ENCODE peak calls at places on chromosome 12, in nine cellular contexts. One of them, this sample, is unnamed.

GRCh38 chr12:132399092-132400010 is 70.0 kb upstream of the GALNT9 start:
- DNase-seq in hepatocyte: no peak
- DNase-seq in right lobe of liver: peak
- DNase-seq in naive thymus-derived CD4-positive, alpha-beta T cell: no peak
- DNase-seq in trophoblast cell: no peak
- DNase-seq in heart left ventricle: peak
- DNase-seq in GM12865: no peak
- DNase-seq in AG09309: no peak
- DNase-seq in testis: no peak
- DNase-seq in this sample: no peak

GRCh38 chr12:115657081-115658013 is 620.1 kb downstream of the MED13L start:
- DNase-seq in hepatocyte: no peak
- DNase-seq in right lobe of liver: no peak
- DNase-seq in naive thymus-derived CD4-positive, alpha-beta T cell: no peak
- DNase-seq in trophoblast cell: no peak
- DNase-seq in heart left ventricle: no peak
- DNase-seq in GM12865: no peak
- DNase-seq in AG09309: no peak
- DNase-seq in testis: no peak
- DNase-seq in this sample: no peak

GRCh38 chr12:94649349-94650142 is 811 bp downstream of the TMCC3 start:
- DNase-seq in hepatocyte: peak
- DNase-seq in right lobe of liver: peak
- DNase-seq in naive thymus-derived CD4-positive, alpha-beta T cell: peak
- DNase-seq in trophoblast cell: peak
- DNase-seq in heart left ventricle: peak
- DNase-seq in GM12865: peak
- DNase-seq in AG09309: no peak
- DNase-seq in testis: peak
- DNase-seq in this sample: no peak

GRCh38 chr12:4477133-4477532 is 31.5 kb upstream of the FGF6 start:
- DNase-seq in hepatocyte: no peak
- DNase-seq in right lobe of liver: no peak
- DNase-seq in naive thymus-derived CD4-positive, alpha-beta T cell: no peak
- DNase-seq in trophoblast cell: no peak
- DNase-seq in heart left ventricle: no peak
- DNase-seq in GM12865: no peak
- DNase-seq in AG09309: peak
- DNase-seq in testis: no peak
- DNase-seq in this sample: no peak

GRCh38 chr12:19190292-19191031 is 60.9 kb downstream of the PLEKHA5 start:
- DNase-seq in hepatocyte: no peak
- DNase-seq in right lobe of liver: no peak
- DNase-seq in naive thymus-derived CD4-positive, alpha-beta T cell: no peak
- DNase-seq in trophoblast cell: no peak
- DNase-seq in heart left ventricle: no peak
- DNase-seq in GM12865: no peak
- DNase-seq in AG09309: no peak
- DNase-seq in testis: no peak
- DNase-seq in this sample: no peak

GRCh38 chr12:123270380-123271181 is 1.1 kb downstream of the CDK2AP1 start:
- DNase-seq in hepatocyte: peak
- DNase-seq in right lobe of liver: peak
- DNase-seq in naive thymus-derived CD4-positive, alpha-beta T cell: no peak
- DNase-seq in trophoblast cell: no peak
- DNase-seq in heart left ventricle: no peak
- DNase-seq in GM12865: no peak
- DNase-seq in AG09309: peak
- DNase-seq in testis: no peak
- DNase-seq in this sample: no peak

GRCh38 chr12:34363050-34363673 is 340.9 kb downstream of the ALG10 start:
- DNase-seq in hepatocyte: no peak
- DNase-seq in right lobe of liver: no peak
- DNase-seq in naive thymus-derived CD4-positive, alpha-beta T cell: no peak
- DNase-seq in trophoblast cell: no peak
- DNase-seq in heart left ventricle: no peak
- DNase-seq in GM12865: no peak
- DNase-seq in AG09309: no peak
- DNase-seq in testis: no peak
- DNase-seq in this sample: no peak

GRCh38 chr12:101044512-101045074 is 165.4 kb downstream of the SLC5A8 start:
- DNase-seq in hepatocyte: no peak
- DNase-seq in right lobe of liver: no peak
- DNase-seq in naive thymus-derived CD4-positive, alpha-beta T cell: no peak
- DNase-seq in trophoblast cell: no peak
- DNase-seq in heart left ventricle: no peak
- DNase-seq in GM12865: no peak
- DNase-seq in AG09309: no peak
- DNase-seq in testis: peak
- DNase-seq in this sample: no peak

GRCh38 chr12:34296143-34297041 is 274.1 kb downstream of the ALG10 start:
- DNase-seq in hepatocyte: no peak
- DNase-seq in right lobe of liver: peak
- DNase-seq in naive thymus-derived CD4-positive, alpha-beta T cell: no peak
- DNase-seq in trophoblast cell: no peak
- DNase-seq in heart left ventricle: peak
- DNase-seq in GM12865: no peak
- DNase-seq in AG09309: no peak
- DNase-seq in testis: peak
- DNase-seq in this sample: no peak

GRCh38 chr12:116529048-116529447 is 30.1 kb upstream of the MAP1LC3B2 start:
- DNase-seq in hepatocyte: peak
- DNase-seq in right lobe of liver: no peak
- DNase-seq in naive thymus-derived CD4-positive, alpha-beta T cell: no peak
- DNase-seq in trophoblast cell: no peak
- DNase-seq in heart left ventricle: no peak
- DNase-seq in GM12865: no peak
- DNase-seq in AG09309: peak
- DNase-seq in testis: peak
- DNase-seq in this sample: no peak

GRCh38 chr12:77435446-77436091 is 370.2 kb upstream of the E2F7 start:
- DNase-seq in hepatocyte: no peak
- DNase-seq in right lobe of liver: no peak
- DNase-seq in naive thymus-derived CD4-positive, alpha-beta T cell: no peak
- DNase-seq in trophoblast cell: no peak
- DNase-seq in heart left ventricle: no peak
- DNase-seq in GM12865: no peak
- DNase-seq in AG09309: no peak
- DNase-seq in testis: no peak
- DNase-seq in this sample: no peak

GRCh38 chr12:9794484-9795063 is 32.7 kb upstream of the KLRF1 start:
- DNase-seq in hepatocyte: no peak
- DNase-seq in right lobe of liver: no peak
- DNase-seq in naive thymus-derived CD4-positive, alpha-beta T cell: peak
- DNase-seq in trophoblast cell: peak
- DNase-seq in heart left ventricle: no peak
- DNase-seq in GM12865: peak
- DNase-seq in AG09309: no peak
- DNase-seq in testis: no peak
- DNase-seq in this sample: no peak

GRCh38 chr12:77053259-77053658 is 12.1 kb downstream of the E2F7 start:
- DNase-seq in hepatocyte: no peak
- DNase-seq in right lobe of liver: no peak
- DNase-seq in naive thymus-derived CD4-positive, alpha-beta T cell: no peak
- DNase-seq in trophoblast cell: no peak
- DNase-seq in heart left ventricle: no peak
- DNase-seq in GM12865: no peak
- DNase-seq in AG09309: no peak
- DNase-seq in testis: no peak
- DNase-seq in this sample: no peak

GRCh38 chr12:52515927-52516831 is 4.0 kb downstream of the KRT5 start:
- DNase-seq in hepatocyte: no peak
- DNase-seq in right lobe of liver: no peak
- DNase-seq in naive thymus-derived CD4-positive, alpha-beta T cell: no peak
- DNase-seq in trophoblast cell: peak
- DNase-seq in heart left ventricle: no peak
- DNase-seq in GM12865: no peak
- DNase-seq in AG09309: no peak
- DNase-seq in testis: peak
- DNase-seq in this sample: no peak
- H3K4me3 ChIP-seq in hepatocyte: no peak
- H3K4me3 ChIP-seq in right lobe of liver: no peak
- H3K4me3 ChIP-seq in naive thymus-derived CD4-positive, alpha-beta T cell: no peak
- H3K4me3 ChIP-seq in trophoblast cell: no peak
- H3K4me3 ChIP-seq in heart left ventricle: no peak
- H3K4me3 ChIP-seq in GM12865: no peak
- H3K4me3 ChIP-seq in AG09309: no peak
- H3K4me3 ChIP-seq in testis: no peak
- H3K4me3 ChIP-seq in this sample: no peak

GRCh38 chr12:1936406-1937320 is 18.2 kb upstream of the CACNA2D4 start:
- DNase-seq in hepatocyte: peak
- DNase-seq in right lobe of liver: peak
- DNase-seq in naive thymus-derived CD4-positive, alpha-beta T cell: no peak
- DNase-seq in trophoblast cell: no peak
- DNase-seq in heart left ventricle: peak
- DNase-seq in GM12865: no peak
- DNase-seq in AG09309: peak
- DNase-seq in testis: peak
- DNase-seq in this sample: no peak

GRCh38 chr12:1935700-1936378 is 17.4 kb upstream of the CACNA2D4 start:
- DNase-seq in hepatocyte: no peak
- DNase-seq in right lobe of liver: peak
- DNase-seq in naive thymus-derived CD4-positive, alpha-beta T cell: no peak
- DNase-seq in trophoblast cell: no peak
- DNase-seq in heart left ventricle: peak
- DNase-seq in GM12865: no peak
- DNase-seq in AG09309: no peak
- DNase-seq in testis: peak
- DNase-seq in this sample: no peak

GRCh38 chr12:1934068-1934467 is 15.6 kb upstream of the CACNA2D4 start:
- DNase-seq in hepatocyte: no peak
- DNase-seq in right lobe of liver: no peak
- DNase-seq in naive thymus-derived CD4-positive, alpha-beta T cell: no peak
- DNase-seq in trophoblast cell: no peak
- DNase-seq in heart left ventricle: no peak
- DNase-seq in GM12865: no peak
- DNase-seq in AG09309: no peak
- DNase-seq in testis: no peak
- DNase-seq in this sample: no peak

GRCh38 chr12:1934831-1935230 is 16.4 kb upstream of the CACNA2D4 start:
- DNase-seq in hepatocyte: no peak
- DNase-seq in right lobe of liver: no peak
- DNase-seq in naive thymus-derived CD4-positive, alpha-beta T cell: no peak
- DNase-seq in trophoblast cell: no peak
- DNase-seq in heart left ventricle: no peak
- DNase-seq in GM12865: no peak
- DNase-seq in AG09309: no peak
- DNase-seq in testis: no peak
- DNase-seq in this sample: no peak

GRCh38 chr12:1935242-1935641 is 16.8 kb upstream of the CACNA2D4 start:
- DNase-seq in hepatocyte: no peak
- DNase-seq in right lobe of liver: no peak
- DNase-seq in naive thymus-derived CD4-positive, alpha-beta T cell: no peak
- DNase-seq in trophoblast cell: no peak
- DNase-seq in heart left ventricle: peak
- DNase-seq in GM12865: no peak
- DNase-seq in AG09309: no peak
- DNase-seq in testis: no peak
- DNase-seq in this sample: no peak
- H3K4me3 ChIP-seq in hepatocyte: no peak
- H3K4me3 ChIP-seq in right lobe of liver: no peak
- H3K4me3 ChIP-seq in naive thymus-derived CD4-positive, alpha-beta T cell: no peak
- H3K4me3 ChIP-seq in trophoblast cell: no peak
- H3K4me3 ChIP-seq in heart left ventricle: no peak
- H3K4me3 ChIP-seq in GM12865: no peak
- H3K4me3 ChIP-seq in AG09309: no peak
- H3K4me3 ChIP-seq in testis: no peak
- H3K4me3 ChIP-seq in this sample: no peak

DNA sequence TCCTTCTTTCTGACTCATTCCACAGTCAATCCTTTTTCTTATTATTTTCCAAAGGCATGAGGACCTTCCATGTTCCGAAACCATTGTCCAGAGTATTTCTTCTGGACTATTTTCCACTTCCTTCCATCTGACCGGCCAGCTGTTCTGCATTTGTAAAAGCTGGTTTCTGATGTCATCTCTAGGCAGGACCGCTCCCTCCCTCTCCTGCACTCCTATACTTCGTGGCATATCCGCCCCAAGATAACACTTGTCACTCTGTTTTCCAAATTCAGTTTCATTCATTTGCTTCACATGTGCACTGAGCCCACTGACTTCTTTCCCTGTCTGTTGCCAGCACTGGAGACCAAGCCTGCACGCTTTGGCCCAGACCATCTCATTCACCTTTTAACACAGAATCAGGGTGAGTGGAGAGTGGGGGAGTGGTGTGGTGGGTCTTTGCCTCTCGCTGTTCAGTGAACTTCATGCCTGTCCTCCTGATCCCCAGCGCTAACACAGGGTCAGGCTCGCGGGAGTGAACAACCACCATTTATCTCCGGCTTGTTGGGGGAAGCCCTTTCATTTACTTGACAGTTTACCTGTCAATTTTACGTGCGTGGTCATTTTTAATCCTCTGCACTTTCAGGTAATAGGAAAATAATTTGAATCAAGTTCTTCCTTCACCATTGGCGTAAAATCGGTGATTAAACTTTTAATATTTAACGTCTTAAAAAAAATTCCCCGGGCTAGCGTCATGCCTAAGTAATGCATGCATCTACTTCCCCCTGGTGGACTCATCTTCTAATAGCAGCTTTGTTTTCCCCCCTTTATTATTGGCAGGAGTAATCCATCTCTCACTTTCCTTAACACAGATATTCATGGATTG is 52.5 kb downstream of the C12orf75 start:
- DNase-seq in hepatocyte: peak
- DNase-seq in right lobe of liver: no peak
- DNase-seq in naive thymus-derived CD4-positive, alpha-beta T cell: peak
- DNase-seq in trophoblast cell: peak
- DNase-seq in heart left ventricle: no peak
- DNase-seq in GM12865: peak
- DNase-seq in AG09309: peak
- DNase-seq in testis: no peak
- DNase-seq in this sample: peak
- H3K4me3 ChIP-seq in hepatocyte: no peak
- H3K4me3 ChIP-seq in right lobe of liver: peak
- H3K4me3 ChIP-seq in naive thymus-derived CD4-positive, alpha-beta T cell: no peak
- H3K4me3 ChIP-seq in trophoblast cell: no peak
- H3K4me3 ChIP-seq in heart left ventricle: peak
- H3K4me3 ChIP-seq in GM12865: no peak
- H3K4me3 ChIP-seq in AG09309: peak
- H3K4me3 ChIP-seq in testis: no peak
- H3K4me3 ChIP-seq in this sample: no peak

DNA sequence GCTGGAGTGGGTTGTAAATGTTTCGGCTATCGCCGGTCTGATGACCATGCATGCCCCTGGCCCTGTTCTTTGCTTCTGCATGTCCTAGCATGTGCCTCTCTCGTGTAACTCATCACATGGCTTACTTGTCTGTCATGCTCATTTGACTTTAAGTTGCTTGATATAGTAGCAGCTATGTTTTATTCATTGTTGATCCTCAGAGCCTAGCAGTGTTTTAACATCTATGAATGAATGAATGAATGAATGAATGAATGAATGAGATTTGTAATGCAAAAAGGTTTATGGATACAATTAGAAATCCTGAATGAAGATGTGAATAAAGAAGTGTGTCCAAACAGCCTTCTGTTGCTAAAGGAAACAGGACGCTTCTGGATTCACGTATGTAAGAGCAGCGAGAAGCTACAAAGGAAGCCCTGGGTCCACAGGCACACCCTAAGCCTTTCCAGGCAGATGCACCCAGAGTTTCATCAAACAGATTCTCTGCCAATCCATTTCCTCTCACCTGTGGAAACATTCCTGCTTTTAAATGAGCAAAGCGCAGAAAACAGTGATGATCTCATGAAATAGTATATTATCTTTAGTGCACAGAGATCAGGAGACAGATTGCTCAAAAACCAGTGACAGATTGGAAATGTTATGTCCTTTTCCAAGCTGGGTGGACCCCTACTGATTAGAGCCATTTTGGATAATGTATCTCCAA is 3.4 kb downstream of the GSG1 start:
- DNase-seq in hepatocyte: no peak
- DNase-seq in right lobe of liver: no peak
- DNase-seq in naive thymus-derived CD4-positive, alpha-beta T cell: no peak
- DNase-seq in trophoblast cell: no peak
- DNase-seq in heart left ventricle: no peak
- DNase-seq in GM12865: no peak
- DNase-seq in AG09309: no peak
- DNase-seq in testis: no peak
- DNase-seq in this sample: no peak
- H3K4me3 ChIP-seq in hepatocyte: no peak
- H3K4me3 ChIP-seq in right lobe of liver: no peak
- H3K4me3 ChIP-seq in naive thymus-derived CD4-positive, alpha-beta T cell: no peak
- H3K4me3 ChIP-seq in trophoblast cell: no peak
- H3K4me3 ChIP-seq in heart left ventricle: peak
- H3K4me3 ChIP-seq in GM12865: no peak
- H3K4me3 ChIP-seq in AG09309: no peak
- H3K4me3 ChIP-seq in testis: no peak
- H3K4me3 ChIP-seq in this sample: peak

This sample was measured in CD4-positive, alpha-beta memory T cell.